ENCODE peak calls at places on chromosome 2, in eight cellular contexts. F is sigmoid colon, U is GM12878, T is SK-N-SH, Q is GM12892, B is upper lobe of left lung, Z is vagina, C is GM23338. A is an unnamed sample.

GRCh38 chr2:232505805-232506360 is 14.3 kb upstream of the PRSS56 start:
- DNase-seq in F (no peak), U (no peak), T (peak; percentile 82), Q (no peak), B (no peak), Z (no peak), C (no peak), A (no peak)

GRCh38 chr2:239289545-239289944 is 111.3 kb downstream of the HDAC4 start:
- DNase-seq in F (peak; percentile 61), U (no peak), T (no peak), Q (no peak), B (no peak), Z (no peak), C (no peak), A (no peak)

GRCh38 chr2:3146772-3147640 is 230.6 kb downstream of the EIPR1 start:
- DNase-seq in F (no peak), U (no peak), T (peak; percentile 40), Q (no peak), B (no peak), Z (no peak), C (no peak), A (no peak)

GRCh38 chr2:11433875-11434274 is 32.1 kb downstream of the E2F6 start:
- DNase-seq in F (no peak), U (no peak), T (no peak), Q (no peak), B (no peak), Z (no peak), C (no peak), A (no peak)

GRCh38 chr2:197930570-197931278 is 126.3 kb downstream of the PLCL1 start:
- DNase-seq in F (no peak), U (no peak), T (no peak), Q (no peak), B (no peak), Z (no peak), C (no peak), A (no peak)

GRCh38 chr2:31233216-31233615 is 736 bp upstream of the EHD3 start:
- DNase-seq in F (no peak), U (no peak), T (no peak), Q (no peak), B (no peak), Z (peak; percentile 58), C (no peak), A (no peak)

GRCh38 chr2:202588647-202589581 is 45.9 kb upstream of the FAM117B start:
- DNase-seq in F (peak; percentile 86), U (peak; percentile 35), T (peak; percentile 80), Q (peak; percentile 37), B (peak; percentile 71), Z (no peak), C (peak; percentile 97), A (peak; percentile 73)

GRCh38 chr2:29841386-29842004 is 79.9 kb downstream of the ALK start:
- DNase-seq in F (no peak), U (peak; percentile 7), T (peak; percentile 60), Q (no peak), B (no peak), Z (no peak), C (peak; percentile 62), A (no peak)

GRCh38 chr2:108271691-108272253 is 16.9 kb upstream of the SULT1C2 start:
- DNase-seq in F (peak; percentile 75), U (no peak), T (no peak), Q (no peak), B (no peak), Z (no peak), C (no peak), A (no peak)

GRCh38 chr2:158828378-158829136 is 33.4 kb downstream of the DAPL1 start:
- DNase-seq in F (no peak), U (no peak), T (no peak), Q (no peak), B (no peak), Z (no peak), C (no peak), A (no peak)

GRCh38 chr2:60641866-60642788 is 88.7 kb upstream of the BCL11A start:
- DNase-seq in F (no peak), U (no peak), T (peak; percentile 59), Q (no peak), B (no peak), Z (no peak), C (peak; percentile 88), A (peak; percentile 29)

GRCh38 chr2:191899442-191899841 is 52.6 kb upstream of the CAVIN2 start:
- DNase-seq in F (no peak), U (no peak), T (no peak), Q (no peak), B (no peak), Z (no peak), C (no peak), A (no peak)

GRCh38 chr2:82789886-82790276 is 1669.2 kb downstream of the SUCLG1 start:
- DNase-seq in F (no peak), U (no peak), T (no peak), Q (no peak), B (no peak), Z (no peak), C (no peak), A (no peak)

GRCh38 chr2:177740718-177741117 is 331.9 kb downstream of the PDE11A start:
- DNase-seq in F (no peak), U (no peak), T (peak; percentile 23), Q (no peak), B (no peak), Z (no peak), C (no peak), A (no peak)

GRCh38 chr2:222859786-222860726 is 780 bp upstream of the ACSL3 start:
- DNase-seq in F (peak; percentile 84), U (no peak), T (peak; percentile 22), Q (no peak), B (peak; percentile 74), Z (peak; percentile 91), C (peak; percentile 56), A (peak; percentile 68)

GRCh38 chr2:43609304-43609883 is 13.6 kb upstream of the THADA start:
- DNase-seq in F (no peak), U (no peak), T (peak; percentile 67), Q (no peak), B (no peak), Z (no peak), C (peak; percentile 82), A (no peak)

GRCh38 chr2:71552356-71552755 is 99.0 kb downstream of the DYSF start:
- DNase-seq in F (peak; percentile 30), U (no peak), T (no peak), Q (no peak), B (no peak), Z (no peak), C (no peak), A (no peak)

GRCh38 chr2:29147963-29148362 is 32.7 kb downstream of the CLIP4 start:
- DNase-seq in F (no peak), U (no peak), T (no peak), Q (no peak), B (no peak), Z (no peak), C (no peak), A (no peak)

GRCh38 chr2:181876614-181877063 is 14.9 kb upstream of the ITPRID2 start:
- DNase-seq in F (no peak), U (no peak), T (no peak), Q (no peak), B (peak; percentile 24), Z (no peak), C (no peak), A (no peak)

GRCh38 chr2:96250188-96250587 is 15.6 kb downstream of the TMEM127 start:
- DNase-seq in F (peak; percentile 37), U (no peak), T (no peak), Q (no peak), B (no peak), Z (no peak), C (no peak), A (no peak)
- TF ChIP-seq POLR2AphosphoS5 in F (no peak), U (no peak), T (no peak), Q (no peak), B (no peak), Z (no peak), C (no peak), A (no peak)

GRCh38 chr2:240902615-240903041 is 3.5 kb upstream of the CROCC2 start:
- DNase-seq in F (no peak), U (no peak), T (peak; percentile 80), Q (no peak), B (no peak), Z (no peak), C (no peak), A (no peak)
- TF ChIP-seq POLR2AphosphoS5 in F (no peak), U (no peak), T (no peak), Q (no peak), B (no peak), Z (no peak), C (no peak), A (no peak)

DNA sequence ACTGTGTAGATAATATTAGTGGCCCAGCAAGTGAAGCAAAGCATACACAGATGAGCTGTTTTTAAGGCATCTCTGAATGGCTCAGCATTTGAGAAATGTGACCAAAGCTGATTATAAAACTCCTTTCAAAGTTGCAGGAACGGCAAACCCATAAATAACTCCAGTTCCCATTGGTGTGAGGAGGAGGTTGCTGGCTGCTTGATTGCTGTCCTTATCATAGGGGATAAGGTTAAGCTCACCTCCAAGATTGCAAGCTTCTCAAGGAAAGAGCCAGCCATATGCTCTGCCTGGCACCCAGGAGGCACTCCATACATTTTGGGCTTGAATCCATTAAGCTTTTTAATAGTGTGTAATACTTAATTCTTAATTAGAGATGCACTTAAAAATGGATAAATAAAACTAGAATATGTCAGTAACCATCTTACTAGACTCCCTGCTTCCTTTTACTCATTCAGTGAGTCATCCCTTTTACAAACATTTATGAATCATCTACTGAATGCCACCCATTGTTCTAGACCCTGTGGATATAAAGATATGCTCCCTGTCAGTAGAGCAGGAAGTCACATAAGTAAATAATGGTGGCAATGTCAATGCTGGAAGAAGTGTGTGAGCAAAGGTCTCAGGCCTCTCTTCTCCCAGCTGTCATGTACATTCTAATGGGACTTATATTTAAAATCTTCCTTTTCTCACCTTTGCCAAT is 99.3 kb downstream of the SPATS2L start:
- DNase-seq in F (no peak), U (no peak), T (no peak), Q (no peak), B (no peak), Z (no peak), C (no peak), A (no peak)
- TF ChIP-seq POLR2AphosphoS5 in F (peak; percentile 13), U (no peak), T (peak; percentile 69), Q (no peak), B (peak; percentile 31), Z (no peak), C (no peak), A (no peak)

GRCh38 chr2:54561010-54561409 is 104.9 kb downstream of the SPTBN1 start:
- DNase-seq in F (no peak), U (no peak), T (no peak), Q (no peak), B (no peak), Z (no peak), C (no peak), A (no peak)

GRCh38 chr2:54558976-54559410 is 102.9 kb downstream of the SPTBN1 start:
- DNase-seq in F (no peak), U (no peak), T (peak; percentile 53), Q (no peak), B (peak; percentile 37), Z (no peak), C (peak; percentile 62), A (no peak)

GRCh38 chr2:54561795-54562592 is 105.9 kb downstream of the SPTBN1 start:
- DNase-seq in F (no peak), U (no peak), T (no peak), Q (no peak), B (no peak), Z (no peak), C (no peak), A (no peak)

GRCh38 chr2:54559593-54560145 is 103.5 kb downstream of the SPTBN1 start:
- DNase-seq in F (peak; percentile 82), U (no peak), T (peak; percentile 65), Q (no peak), B (peak; percentile 54), Z (no peak), C (peak; percentile 38), A (no peak)

GRCh38 chr2:54560146-54560881 is 104.2 kb downstream of the SPTBN1 start:
- DNase-seq in F (peak; percentile 87), U (no peak), T (peak; percentile 57), Q (no peak), B (peak; percentile 53), Z (no peak), C (peak; percentile 40), A (no peak)
- TF ChIP-seq POLR2AphosphoS5 in F (peak; percentile 37), U (peak; percentile 92), T (peak; percentile 40), Q (peak; percentile 85), B (peak; percentile 25), Z (no peak), C (no peak), A (no peak)